ENCODE peak calls at places on chromosomes 12 and 14, in eight cellular contexts. B is KBM-7; R is EH; F is CD8-positive, alpha-beta T cell; K is Right ventricle myocardium inferior; C is GM04504; J is ACHN; P is suprapubic skin. H is an unnamed sample.
A peak's percentile ranks its signal among the peaks of the same experiment; 100 is the strongest.

GRCh38 chr12:92108651-92109050 is 37.0 kb downstream of the BTG1 start:
- DNase-seq in B (no peak), R (peak; percentile 87), F (no peak), K (no peak), C (peak; percentile 68), J (no peak), P (no peak), H (peak; percentile 97)

GRCh38 chr12:72547593-72547992 is 275.4 kb downstream of the TRHDE start:
- DNase-seq in B (no peak), R (peak; percentile 29), F (no peak), K (no peak), C (peak; percentile 22), J (peak; percentile 6), P (no peak), H (peak; percentile 30)

GRCh38 chr14:94989946-94990345 is 167.4 kb downstream of the DICER1 start:
- DNase-seq in B (no peak), R (no peak), F (no peak), K (no peak), C (no peak), J (no peak), P (no peak), H (no peak)

GRCh38 chr14:64682173-64682710 is 22.0 kb upstream of the PLEKHG3 start:
- DNase-seq in B (no peak), R (peak; percentile 85), F (no peak), K (peak; percentile 82), C (no peak), J (no peak), P (no peak), H (peak; percentile 64)

GRCh38 chr12:40907115-40907521 is 214.9 kb downstream of the CNTN1 start:
- DNase-seq in B (no peak), R (no peak), F (no peak), K (no peak), C (no peak), J (peak; percentile 60), P (no peak), H (peak; percentile 3)

GRCh38 chr14:70882771-70883492 is 24.3 kb upstream of the PCNX1 start:
- DNase-seq in B (peak; percentile 96), R (peak; percentile 83), F (no peak), K (no peak), C (no peak), J (no peak), P (no peak), H (peak; percentile 56)

GRCh38 chr12:78060186-78060585 is 229.5 kb downstream of the NAV3 start:
- DNase-seq in B (no peak), R (peak; percentile 65), F (no peak), K (no peak), C (no peak), J (peak; percentile 9), P (no peak), H (peak; percentile 34)

GRCh38 chr12:130827432-130827831 is 11.6 kb downstream of the STX2 start:
- DNase-seq in B (no peak), R (no peak), F (no peak), K (no peak), C (no peak), J (no peak), P (no peak), H (peak; percentile 73)

GRCh38 chr12:8948711-8949524 is 527 bp downstream of the M6PR start:
- DNase-seq in B (peak; percentile 75), R (peak; percentile 50), F (no peak), K (no peak), C (peak; percentile 7), J (peak; percentile 52), P (no peak), H (peak; percentile 58)

GRCh38 chr14:52950410-52950897 is 396 bp downstream of the FERMT2 start:
- DNase-seq in B (peak; percentile 5), R (peak; percentile 63), F (peak; percentile 25), K (peak; percentile 71), C (no peak), J (peak; percentile 42), P (peak; percentile 83), H (peak; percentile 44)

GRCh38 chr14:28761438-28762289 is 4.9 kb upstream of the FOXG1 start:
- DNase-seq in B (no peak), R (no peak), F (no peak), K (no peak), C (no peak), J (no peak), P (no peak), H (no peak)

GRCh38 chr14:57559561-57559960 is 65.9 kb upstream of the CCDC198 start:
- DNase-seq in B (no peak), R (no peak), F (no peak), K (no peak), C (no peak), J (peak; percentile 32), P (no peak), H (no peak)

GRCh38 chr12:12007001-12007712 is 63.6 kb upstream of the BCL2L14 start:
- DNase-seq in B (no peak), R (peak; percentile 82), F (peak; percentile 60), K (no peak), C (no peak), J (no peak), P (no peak), H (no peak)

GRCh38 chr12:111775205-111776193 is 8.8 kb downstream of the ALDH2 start:
- DNase-seq in B (peak; percentile 95), R (peak; percentile 63), F (no peak), K (peak; percentile 93), C (no peak), J (no peak), P (peak; percentile 83), H (peak; percentile 100)

GRCh38 chr12:120972870-120973543 is 5.3 kb upstream of the HNF1A start:
- DNase-seq in B (no peak), R (peak; percentile 18), F (no peak), K (no peak), C (no peak), J (peak; percentile 44), P (no peak), H (no peak)

GRCh38 chr14:93317836-93318807 is 14.7 kb downstream of the BTBD7 start:
- DNase-seq in B (peak; percentile 62), R (peak; percentile 51), F (no peak), K (no peak), C (no peak), J (peak; percentile 69), P (no peak), H (peak; percentile 70)

GRCh38 chr12:39157696-39158342 is 252.4 kb upstream of the CPNE8 start:
- DNase-seq in B (no peak), R (no peak), F (no peak), K (no peak), C (no peak), J (no peak), P (no peak), H (no peak)

GRCh38 chr12:104964167-104964566 is 6.1 kb upstream of the SLC41A2 start:
- DNase-seq in B (no peak), R (no peak), F (no peak), K (no peak), C (no peak), J (no peak), P (no peak), H (no peak)

GRCh38 chr12:103734847-103735246 is 106.2 kb downstream of the NT5DC3 start:
- DNase-seq in B (no peak), R (no peak), F (no peak), K (no peak), C (no peak), J (no peak), P (no peak), H (no peak)

GRCh38 chr14:105491366-105492006 is 440 bp downstream of the TEDC1 start:
- DNase-seq in B (peak; percentile 78), R (peak; percentile 61), F (peak; percentile 84), K (peak; percentile 90), C (no peak), J (peak; percentile 65), P (peak; percentile 95), H (peak; percentile 44)

GRCh38 chr12:47820631-47821345 is 1.1 kb upstream of the HDAC7 start:
- DNase-seq in B (no peak), R (peak; percentile 99), F (no peak), K (peak; percentile 90), C (peak; percentile 95), J (peak; percentile 99), P (peak; percentile 93), H (peak; percentile 96)

GRCh38 chr12:96271469-96272199 is 77.5 kb downstream of the ELK3 start:
- DNase-seq in B (no peak), R (no peak), F (no peak), K (no peak), C (peak; percentile 35), J (no peak), P (no peak), H (no peak)

GRCh38 chr12:62730649-62731377 is 204.1 kb downstream of the PPM1H start:
- DNase-seq in B (peak; percentile 76), R (peak; percentile 69), F (no peak), K (no peak), C (peak; percentile 82), J (peak; percentile 76), P (no peak), H (peak; percentile 37)

H was measured in fibroblast of villous mesenchyme.